ENCODE peak calls at places on chromosomes 1 and 21, in eight cellular contexts. B, I, C, U, O, Q, T and G are unnamed samples.

GRCh38 chr1:210231846-210232523 is 611 bp upstream of the SERTAD4 start:
- DNase-seq in Q (no peak), T (peak), U (no peak), I (peak), O (no peak), C (no peak), B (no peak), G (no peak)

GRCh38 chr21:37449302-37449937 is 82.8 kb downstream of the DYRK1A start:
- DNase-seq in O (no peak), Q (no peak), B (no peak), I (no peak), T (no peak), C (no peak), U (no peak), G (no peak)

GRCh38 chr1:37478451-37478871 is 4.1 kb downstream of the ZC3H12A start:
- DNase-seq in I (peak), O (no peak), B (no peak), T (no peak), C (no peak), Q (no peak), U (no peak), G (no peak)

GRCh38 chr1:58013237-58013636 is 533.3 kb downstream of the OMA1 start:
- DNase-seq in O (no peak), C (no peak), T (no peak), B (no peak), Q (no peak), U (no peak), I (no peak), G (no peak)

GRCh38 chr1:220067246-220068204 is 21.2 kb upstream of the EPRS1 start:
- DNase-seq in B (no peak), T (no peak), O (no peak), U (no peak), C (no peak), I (no peak), Q (no peak), G (no peak)

GRCh38 chr1:30631700-30632099 is 91.7 kb downstream of the MATN1 start:
- DNase-seq in I (no peak), Q (no peak), U (no peak), O (no peak), T (no peak), C (no peak), B (no peak), G (no peak)

GRCh38 chr21:21547368-21547953 is 549.3 kb downstream of the NCAM2 start:
- DNase-seq in U (no peak), C (no peak), B (no peak), Q (no peak), I (no peak), O (no peak), T (no peak), G (no peak)

GRCh38 chr1:54879872-54880271 is 7.1 kb downstream of the DHCR24 start:
- DNase-seq in O (no peak), Q (no peak), T (no peak), I (no peak), U (no peak), B (no peak), C (no peak), G (no peak)

GRCh38 chr1:38047603-38048146 is 1.1 kb upstream of the POU3F1 start:
- DNase-seq in U (no peak), T (no peak), B (no peak), O (no peak), C (no peak), I (peak), Q (no peak), G (no peak)

GRCh38 chr1:66311092-66311491 is 222.9 kb upstream of the SGIP1 start:
- DNase-seq in C (no peak), U (no peak), I (no peak), B (no peak), O (no peak), Q (no peak), T (no peak), G (no peak)

GRCh38 chr1:172867216-172867828 is 183.4 kb downstream of the TNFSF18 start:
- DNase-seq in B (no peak), O (no peak), U (no peak), Q (no peak), I (no peak), T (no peak), C (no peak), G (no peak)

GRCh38 chr1:244353572-244354091 is 98.1 kb downstream of the ADSS2 start:
- DNase-seq in T (no peak), B (peak), O (peak), I (peak), C (peak), U (no peak), Q (no peak), G (no peak)

GRCh38 chr21:46284077-46284644 is 1.2 kb downstream of the MCM3AP start:
- DNase-seq in B (no peak), U (no peak), O (no peak), C (no peak), T (no peak), Q (no peak), I (no peak), G (no peak)

GRCh38 chr1:13908128-13908527 is 208.1 kb downstream of the PRDM2 start:
- DNase-seq in U (no peak), T (no peak), O (no peak), I (no peak), B (no peak), C (no peak), Q (no peak), G (no peak)

GRCh38 chr1:61950418-61950817 is 208.1 kb downstream of the PATJ start:
- DNase-seq in T (no peak), C (no peak), U (no peak), I (peak), O (no peak), B (no peak), Q (no peak), G (no peak)